ENCODE peak calls at places on chromosomes 2 and 18, in seven cellular contexts. One of them, this sample, is unnamed.

GRCh38 chr2:28348149-28348567 is 44.5 kb upstream of the FOSL2 start:
- DNase-seq in PC-3: no peak
- DNase-seq in SK-N-SH: no peak
- DNase-seq in hepatocyte: no peak
- DNase-seq in GM23248: no peak
- DNase-seq in GM23338: no peak
- DNase-seq in neural progenitor cell: no peak
- DNase-seq in this sample: no peak

GRCh38 chr2:191688934-191689695 is 11.2 kb downstream of the NABP1 start:
- DNase-seq in GM23338: peak
- DNase-seq in neural progenitor cell: no peak
- DNase-seq in PC-3: peak
- DNase-seq in hepatocyte: peak
- DNase-seq in GM23248: peak
- DNase-seq in SK-N-SH: no peak
- DNase-seq in this sample: no peak

GRCh38 chr2:126656311-126657145 is 570 bp downstream of the GYPC start:
- DNase-seq in PC-3: no peak
- DNase-seq in GM23338: peak
- DNase-seq in hepatocyte: peak
- DNase-seq in SK-N-SH: no peak
- DNase-seq in GM23248: peak
- DNase-seq in neural progenitor cell: peak
- DNase-seq in this sample: peak

GRCh38 chr2:191358325-191359025 is 113.3 kb downstream of the MYO1B start:
- DNase-seq in neural progenitor cell: no peak
- DNase-seq in GM23248: no peak
- DNase-seq in GM23338: no peak
- DNase-seq in SK-N-SH: no peak
- DNase-seq in PC-3: peak
- DNase-seq in hepatocyte: no peak
- DNase-seq in this sample: no peak

GRCh38 chr2:149858916-149859634 is 271.5 kb upstream of the MMADHC start:
- DNase-seq in GM23248: peak
- DNase-seq in SK-N-SH: no peak
- DNase-seq in hepatocyte: no peak
- DNase-seq in GM23338: no peak
- DNase-seq in PC-3: peak
- DNase-seq in neural progenitor cell: no peak
- DNase-seq in this sample: no peak

GRCh38 chr2:113283704-113284284 is 5.1 kb upstream of the PAX8 start:
- DNase-seq in hepatocyte: peak
- DNase-seq in SK-N-SH: no peak
- DNase-seq in PC-3: peak
- DNase-seq in neural progenitor cell: no peak
- DNase-seq in GM23248: peak
- DNase-seq in GM23338: no peak
- DNase-seq in this sample: no peak

GRCh38 chr2:241739651-241740050 is 5.2 kb downstream of the D2HGDH start:
- DNase-seq in SK-N-SH: no peak
- DNase-seq in PC-3: peak
- DNase-seq in hepatocyte: no peak
- DNase-seq in GM23338: no peak
- DNase-seq in GM23248: peak
- DNase-seq in neural progenitor cell: no peak
- DNase-seq in this sample: no peak

GRCh38 chr18:22399949-22400348 is 17.8 kb downstream of the CTAGE1 start:
- DNase-seq in GM23248: peak
- DNase-seq in PC-3: no peak
- DNase-seq in SK-N-SH: no peak
- DNase-seq in hepatocyte: no peak
- DNase-seq in GM23338: no peak
- DNase-seq in neural progenitor cell: no peak
- DNase-seq in this sample: no peak

GRCh38 chr2:95372845-95373244 is 29.7 kb upstream of the FAHD2A start:
- DNase-seq in GM23338: no peak
- DNase-seq in hepatocyte: no peak
- DNase-seq in neural progenitor cell: no peak
- DNase-seq in PC-3: no peak
- DNase-seq in GM23248: no peak
- DNase-seq in SK-N-SH: no peak
- DNase-seq in this sample: no peak

GRCh38 chr18:59042477-59042842 is 97.2 kb upstream of the SEC11C start:
- DNase-seq in hepatocyte: no peak
- DNase-seq in neural progenitor cell: no peak
- DNase-seq in GM23338: no peak
- DNase-seq in GM23248: peak
- DNase-seq in PC-3: no peak
- DNase-seq in SK-N-SH: no peak
- DNase-seq in this sample: no peak

GRCh38 chr2:241314181-241314932 is 1.1 kb downstream of the HDLBP start:
- DNase-seq in SK-N-SH: no peak
- DNase-seq in GM23338: peak
- DNase-seq in hepatocyte: no peak
- DNase-seq in neural progenitor cell: no peak
- DNase-seq in PC-3: no peak
- DNase-seq in GM23248: peak
- DNase-seq in this sample: no peak

GRCh38 chr2:111037136-111037535 is 83.6 kb upstream of the BCL2L11 start:
- DNase-seq in hepatocyte: no peak
- DNase-seq in SK-N-SH: no peak
- DNase-seq in neural progenitor cell: no peak
- DNase-seq in PC-3: peak
- DNase-seq in GM23248: no peak
- DNase-seq in GM23338: no peak
- DNase-seq in this sample: peak

GRCh38 chr2:238381341-238382130 is 45.2 kb upstream of the ASB1 start:
- DNase-seq in SK-N-SH: no peak
- DNase-seq in hepatocyte: no peak
- DNase-seq in GM23338: no peak
- DNase-seq in PC-3: no peak
- DNase-seq in GM23248: no peak
- DNase-seq in neural progenitor cell: no peak
- DNase-seq in this sample: no peak

GRCh38 chr18:63306249-63306648 is 13.3 kb downstream of the BCL2 start:
- DNase-seq in neural progenitor cell: no peak
- DNase-seq in SK-N-SH: no peak
- DNase-seq in hepatocyte: no peak
- DNase-seq in PC-3: no peak
- DNase-seq in GM23338: no peak
- DNase-seq in GM23248: no peak
- DNase-seq in this sample: no peak

GRCh38 chr2:188787661-188788044 is 186.5 kb upstream of the COL3A1 start:
- DNase-seq in GM23338: no peak
- DNase-seq in neural progenitor cell: no peak
- DNase-seq in hepatocyte: peak
- DNase-seq in SK-N-SH: no peak
- DNase-seq in PC-3: no peak
- DNase-seq in GM23248: peak
- DNase-seq in this sample: no peak

GRCh38 chr2:88187038-88187676 is 17.0 kb downstream of the THNSL2 start:
- DNase-seq in neural progenitor cell: peak
- DNase-seq in GM23248: peak
- DNase-seq in hepatocyte: peak
- DNase-seq in GM23338: peak
- DNase-seq in SK-N-SH: peak
- DNase-seq in PC-3: peak
- DNase-seq in this sample: peak

GRCh38 chr2:173990970-173991819 is 26.0 kb upstream of the SP3 start:
- DNase-seq in GM23248: peak
- DNase-seq in neural progenitor cell: no peak
- DNase-seq in SK-N-SH: peak
- DNase-seq in GM23338: no peak
- DNase-seq in hepatocyte: peak
- DNase-seq in PC-3: peak
- DNase-seq in this sample: peak

GRCh38 chr2:58447586-58447985 is 206.5 kb upstream of the FANCL start:
- DNase-seq in neural progenitor cell: no peak
- DNase-seq in hepatocyte: no peak
- DNase-seq in PC-3: peak
- DNase-seq in SK-N-SH: no peak
- DNase-seq in GM23338: no peak
- DNase-seq in GM23248: no peak
- DNase-seq in this sample: no peak

GRCh38 chr2:149489452-149489851 is 98.1 kb downstream of the MMADHC start:
- DNase-seq in GM23248: no peak
- DNase-seq in neural progenitor cell: peak
- DNase-seq in PC-3: no peak
- DNase-seq in hepatocyte: no peak
- DNase-seq in GM23338: peak
- DNase-seq in SK-N-SH: no peak
- DNase-seq in this sample: no peak

GRCh38 chr2:26613241-26614204 is 27.6 kb downstream of the CIB4 start:
- DNase-seq in PC-3: no peak
- DNase-seq in GM23248: no peak
- DNase-seq in SK-N-SH: peak
- DNase-seq in neural progenitor cell: peak
- DNase-seq in hepatocyte: no peak
- DNase-seq in GM23338: peak
- DNase-seq in this sample: no peak

GRCh38 chr2:211347328-211347727 is 790.9 kb downstream of the CPS1 start:
- DNase-seq in GM23248: no peak
- DNase-seq in SK-N-SH: no peak
- DNase-seq in PC-3: no peak
- DNase-seq in GM23338: peak
- DNase-seq in hepatocyte: no peak
- DNase-seq in neural progenitor cell: no peak
- DNase-seq in this sample: no peak

DNA sequence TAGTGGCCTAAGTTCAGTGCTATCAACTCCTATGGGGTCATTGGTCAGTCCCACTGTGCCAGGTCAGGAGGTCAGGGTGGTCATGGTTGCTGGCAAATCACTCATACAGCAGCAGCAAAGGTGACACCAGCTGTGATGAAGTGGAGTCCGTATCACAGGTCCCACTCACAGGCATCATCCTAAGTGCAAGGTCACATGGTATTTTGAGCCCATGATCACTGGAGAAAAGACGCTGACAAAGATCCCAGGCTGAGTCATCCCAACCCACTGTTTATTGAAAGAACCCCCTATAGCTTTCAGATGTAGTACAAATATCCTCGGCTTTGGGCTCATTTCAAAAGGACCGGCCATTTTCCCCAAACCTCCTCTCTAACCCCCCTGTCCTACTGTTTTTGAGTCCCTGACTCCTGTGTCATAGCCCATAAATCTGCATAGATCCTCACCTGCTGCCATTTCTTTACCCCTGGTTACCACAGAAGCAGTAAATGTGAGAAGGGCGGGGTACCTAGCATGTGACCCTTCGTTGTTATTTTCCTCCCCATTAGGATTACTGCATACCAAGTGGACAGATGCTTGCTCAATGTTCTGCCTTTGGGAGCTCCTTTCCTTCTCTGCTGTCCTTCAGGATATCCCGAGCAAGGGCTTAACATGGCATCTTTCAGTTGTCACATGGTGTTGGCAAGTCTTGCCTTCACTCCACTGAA is 107.7 kb downstream of the COL6A3 start:
- DNase-seq in GM23338: no peak
- DNase-seq in GM23248: no peak
- DNase-seq in SK-N-SH: no peak
- DNase-seq in PC-3: no peak
- DNase-seq in hepatocyte: no peak
- DNase-seq in neural progenitor cell: no peak
- DNase-seq in this sample: no peak
- TF ChIP-seq EZH2phosphoT487 in GM23338: no peak
- TF ChIP-seq EZH2phosphoT487 in GM23248: no peak
- TF ChIP-seq EZH2phosphoT487 in SK-N-SH: no peak
- TF ChIP-seq EZH2phosphoT487 in PC-3: no peak
- TF ChIP-seq EZH2phosphoT487 in hepatocyte: no peak
- TF ChIP-seq EZH2phosphoT487 in neural progenitor cell: no peak
- TF ChIP-seq EZH2phosphoT487 in this sample: no peak

GRCh38 chr18:76380791-76381405 is 114.1 kb downstream of the ZNF516 start:
- DNase-seq in PC-3: no peak
- DNase-seq in SK-N-SH: no peak
- DNase-seq in GM23248: peak
- DNase-seq in hepatocyte: no peak
- DNase-seq in GM23338: peak
- DNase-seq in neural progenitor cell: peak
- DNase-seq in this sample: peak
- TF ChIP-seq EZH2phosphoT487 in PC-3: no peak
- TF ChIP-seq EZH2phosphoT487 in SK-N-SH: no peak
- TF ChIP-seq EZH2phosphoT487 in GM23248: no peak
- TF ChIP-seq EZH2phosphoT487 in hepatocyte: no peak
- TF ChIP-seq EZH2phosphoT487 in GM23338: no peak
- TF ChIP-seq EZH2phosphoT487 in neural progenitor cell: no peak
- TF ChIP-seq EZH2phosphoT487 in this sample: no peak

GRCh38 chr18:55220523-55220922 is 261.3 kb upstream of the CCDC68 start:
- DNase-seq in PC-3: no peak
- DNase-seq in hepatocyte: no peak
- DNase-seq in SK-N-SH: no peak
- DNase-seq in neural progenitor cell: no peak
- DNase-seq in GM23248: no peak
- DNase-seq in GM23338: no peak
- DNase-seq in this sample: peak

GRCh38 chr18:55219823-55220222 is 260.6 kb upstream of the CCDC68 start:
- DNase-seq in GM23338: no peak
- DNase-seq in GM23248: no peak
- DNase-seq in neural progenitor cell: no peak
- DNase-seq in hepatocyte: no peak
- DNase-seq in PC-3: no peak
- DNase-seq in SK-N-SH: no peak
- DNase-seq in this sample: no peak

GRCh38 chr18:55214969-55215368 is 255.7 kb upstream of the CCDC68 start:
- DNase-seq in hepatocyte: no peak
- DNase-seq in GM23338: peak
- DNase-seq in PC-3: no peak
- DNase-seq in GM23248: no peak
- DNase-seq in neural progenitor cell: peak
- DNase-seq in SK-N-SH: no peak
- DNase-seq in this sample: no peak

GRCh38 chr18:55221577-55221976 is 262.3 kb upstream of the CCDC68 start:
- DNase-seq in GM23248: no peak
- DNase-seq in GM23338: peak
- DNase-seq in neural progenitor cell: no peak
- DNase-seq in SK-N-SH: no peak
- DNase-seq in PC-3: no peak
- DNase-seq in hepatocyte: no peak
- DNase-seq in this sample: no peak

GRCh38 chr18:55219059-55219458 is 259.8 kb upstream of the CCDC68 start:
- DNase-seq in SK-N-SH: no peak
- DNase-seq in GM23248: no peak
- DNase-seq in neural progenitor cell: no peak
- DNase-seq in hepatocyte: no peak
- DNase-seq in GM23338: no peak
- DNase-seq in PC-3: no peak
- DNase-seq in this sample: no peak
- TF ChIP-seq EZH2phosphoT487 in SK-N-SH: no peak
- TF ChIP-seq EZH2phosphoT487 in GM23248: no peak
- TF ChIP-seq EZH2phosphoT487 in neural progenitor cell: no peak
- TF ChIP-seq EZH2phosphoT487 in hepatocyte: no peak
- TF ChIP-seq EZH2phosphoT487 in GM23338: no peak
- TF ChIP-seq EZH2phosphoT487 in PC-3: no peak
- TF ChIP-seq EZH2phosphoT487 in this sample: no peak

DNA sequence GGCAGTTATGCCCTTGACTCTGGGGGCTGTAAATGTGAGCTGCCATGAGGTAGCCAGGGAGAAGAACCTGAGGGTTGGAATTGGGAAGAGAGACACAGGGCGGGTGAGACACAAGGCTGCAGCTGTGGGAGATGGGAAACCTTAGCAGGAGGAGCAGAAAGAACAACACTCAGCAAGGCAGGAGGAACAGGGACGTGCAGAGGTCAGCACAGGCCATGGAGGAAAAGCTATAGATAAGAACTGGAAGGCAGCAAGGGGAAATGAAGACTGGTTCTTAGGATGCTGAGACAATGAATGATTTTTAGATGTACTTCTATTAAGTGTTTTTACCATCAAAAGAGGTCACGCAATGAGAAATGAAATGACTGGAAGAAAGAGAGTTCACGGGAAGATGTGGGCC is 80.2 kb downstream of the USP40 start:
- DNase-seq in GM23248: no peak
- DNase-seq in hepatocyte: no peak
- DNase-seq in PC-3: no peak
- DNase-seq in neural progenitor cell: no peak
- DNase-seq in GM23338: no peak
- DNase-seq in SK-N-SH: no peak
- DNase-seq in this sample: no peak
- TF ChIP-seq EZH2phosphoT487 in GM23248: no peak
- TF ChIP-seq EZH2phosphoT487 in hepatocyte: no peak
- TF ChIP-seq EZH2phosphoT487 in PC-3: no peak
- TF ChIP-seq EZH2phosphoT487 in neural progenitor cell: no peak
- TF ChIP-seq EZH2phosphoT487 in GM23338: no peak
- TF ChIP-seq EZH2phosphoT487 in SK-N-SH: no peak
- TF ChIP-seq EZH2phosphoT487 in this sample: no peak

This sample was measured in OCI-LY7.